ENCODE peak calls at places on chromosomes 1 and 21, in five cellular contexts. L, D, F, N and Q are unnamed samples.

GRCh38 chr1:210445931-210446330 is 117.2 kb downstream of the HHAT start:
- DNase-seq in N (no peak), F (no peak), L (no peak), D (no peak), Q (no peak)

GRCh38 chr1:72284398-72285073 is 2.2 kb upstream of the NEGR1 start:
- DNase-seq in N (no peak), L (peak; percentile 79), F (peak; percentile 96), D (no peak), Q (peak; percentile 9)

GRCh38 chr1:188027613-188028012 is 1198.9 kb downstream of the PLA2G4A start:
- DNase-seq in L (no peak), D (peak; percentile 74), N (no peak), F (peak; percentile 97), Q (no peak)

GRCh38 chr1:15959847-15960446 is 16.0 kb downstream of the ZBTB17 start:
- DNase-seq in L (no peak), N (no peak), D (no peak), F (no peak), Q (no peak)

GRCh38 chr1:44408181-44409018 is 3.3 kb downstream of the RNF220 start:
- DNase-seq in F (no peak), D (no peak), L (peak; percentile 31), N (no peak), Q (peak; percentile 78)

GRCh38 chr1:116495534-116495933 is 75.3 kb downstream of the CD58 start:
- DNase-seq in N (no peak), L (no peak), D (no peak), F (no peak), Q (no peak)

GRCh38 chr1:154943649-154944421 is 7.3 kb upstream of the PMVK start:
- DNase-seq in D (peak; percentile 42), L (peak; percentile 75), N (no peak), F (peak; percentile 12), Q (peak; percentile 75)

GRCh38 chr1:204990059-204990664 is 52.9 kb upstream of the CNTN2 start:
- DNase-seq in N (no peak), F (no peak), D (no peak), L (no peak), Q (no peak)

GRCh38 chr1:104120488-104120887 is 370.8 kb downstream of the AMY1C start:
- DNase-seq in L (no peak), F (no peak), D (no peak), N (no peak), Q (no peak)

GRCh38 chr1:181712636-181713238 is 229.4 kb downstream of the CACNA1E start:
- DNase-seq in D (no peak), L (no peak), N (no peak), F (no peak), Q (no peak)

GRCh38 chr1:198656500-198656932 is 17.7 kb downstream of the PTPRC start:
- DNase-seq in L (no peak), D (no peak), F (no peak), N (peak; percentile 64), Q (no peak)

GRCh38 chr1:90114521-90115141 is 119.7 kb downstream of the ZNF326 start:
- DNase-seq in F (peak; percentile 49), L (peak; percentile 62), D (peak; percentile 39), N (no peak), Q (no peak)

GRCh38 chr1:231803353-231803752 is 176.8 kb downstream of the DISC1 start:
- DNase-seq in F (peak; percentile 49), N (no peak), L (no peak), D (no peak), Q (no peak)

GRCh38 chr1:2130871-2131289 is 63.7 kb downstream of the FAAP20 start:
- DNase-seq in D (no peak), L (peak; percentile 11), F (no peak), N (no peak), Q (no peak)

GRCh38 chr1:100152271-100152670 is 19.3 kb downstream of the TRMT13 start:
- DNase-seq in L (no peak), N (no peak), D (no peak), F (no peak), Q (no peak)

GRCh38 chr1:109539676-109540075 is at the start of gene GPR61:
- DNase-seq in D (no peak), F (no peak), L (no peak), N (no peak), Q (no peak)

GRCh38 chr1:47558601-47559593 is 121.1 kb downstream of the FOXD2 start:
- DNase-seq in N (no peak), D (peak; percentile 24), L (no peak), F (no peak), Q (no peak)

GRCh38 chr21:46243325-46243724 is 14.8 kb upstream of the LSS start:
- DNase-seq in F (no peak), N (no peak), D (no peak), L (no peak), Q (no peak)

GRCh38 chr1:18803859-18804258 is 55.6 kb downstream of the TAS1R2 start:
- DNase-seq in N (no peak), F (no peak), L (no peak), D (no peak), Q (no peak)

GRCh38 chr1:6359568-6360496 is 33.7 kb downstream of the ACOT7 start:
- DNase-seq in L (peak; percentile 87), D (peak; percentile 48), N (peak; percentile 36), F (peak; percentile 88), Q (no peak)

GRCh38 chr1:235078480-235078803 is 50.2 kb downstream of the TOMM20 start:
- DNase-seq in N (no peak), L (no peak), D (no peak), F (no peak), Q (no peak)

GRCh38 chr1:235078927-235079381 is 49.7 kb downstream of the TOMM20 start:
- DNase-seq in D (peak; percentile 29), N (no peak), L (peak; percentile 89), F (peak; percentile 52), Q (no peak)

GRCh38 chr1:235076504-235077162 is 52.0 kb downstream of the TOMM20 start:
- DNase-seq in N (no peak), D (no peak), F (no peak), L (no peak), Q (no peak)

GRCh38 chr1:235077163-235077540 is 51.5 kb downstream of the TOMM20 start:
- DNase-seq in F (no peak), D (no peak), N (no peak), L (no peak), Q (no peak)

GRCh38 chr1:235077571-235078479 is 50.8 kb downstream of the TOMM20 start:
- DNase-seq in D (peak; percentile 40), N (no peak), L (no peak), F (peak; percentile 50), Q (no peak)
- H3K4me1 ChIP-seq in D (peaks cover 78% of the 10 kb centered on the region), N (no peaks in the 10 kb centered on the region), L (peaks cover 72% of the 10 kb centered on the region), F (peaks cover 43% of the 10 kb centered on the region), Q (no peaks in the 10 kb centered on the region)

GRCh38 chr1:41005876-41006275 is 15.6 kb downstream of the SLFNL1 start:
- DNase-seq in L (no peak), F (no peak), D (no peak), N (no peak), Q (no peak)
- H3K4me1 ChIP-seq in L (peaks cover 10% of the 10 kb centered on the region), F (peaks cover 14% of the 10 kb centered on the region), D (peaks cover 76% of the 10 kb centered on the region), N (peaks cover 15% of the 10 kb centered on the region), Q (no peaks in the 10 kb centered on the region)

GRCh38 chr21:42237577-42237976 is 18.6 kb downstream of the ABCG1 start:
- DNase-seq in F (no peak), L (no peak), D (no peak), N (no peak), Q (no peak)
- H3K4me1 ChIP-seq in F (peaks cover 21% of the 10 kb centered on the region), L (peaks cover 46% of the 10 kb centered on the region), D (peaks cover 22% of the 10 kb centered on the region), N (peaks cover 69% of the 10 kb centered on the region), Q (no peaks in the 10 kb centered on the region)

DNA sequence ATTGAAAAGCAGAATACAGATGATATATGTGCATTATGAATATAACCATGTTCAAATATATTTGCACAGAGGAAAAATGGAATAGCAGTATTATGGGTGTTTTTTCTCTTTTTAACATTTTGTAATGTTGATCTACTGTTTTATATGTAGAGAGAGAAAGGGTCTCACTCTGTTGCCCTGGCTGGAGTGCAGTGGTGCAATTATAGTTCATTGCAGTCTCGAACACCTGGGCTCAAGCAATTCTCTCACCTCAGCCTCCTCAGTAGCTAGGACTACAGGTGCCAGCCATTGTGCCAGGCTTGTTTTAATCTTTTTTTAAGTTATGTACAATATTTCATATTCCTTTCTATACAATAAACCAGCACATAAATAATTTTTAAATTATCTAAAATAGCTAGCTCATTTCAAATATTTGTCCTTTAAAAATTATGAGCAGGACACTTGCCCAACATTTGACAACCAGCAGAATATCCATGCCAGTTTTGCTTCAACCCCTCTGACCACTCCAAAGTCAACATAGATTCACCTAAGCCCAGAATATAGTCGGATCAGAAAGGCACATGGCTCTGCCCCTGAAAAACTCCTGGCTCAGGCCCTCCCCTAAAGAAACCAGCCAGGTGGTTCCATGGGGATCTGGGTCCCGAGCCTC is 29.8 kb downstream of the ZNF281 start:
- DNase-seq in L (no peak), D (no peak), N (no peak), F (no peak), Q (no peak)
- H3K4me1 ChIP-seq in L (no peaks in the 10 kb centered on the region), D (peaks cover 90% of the 10 kb centered on the region), N (no peaks in the 10 kb centered on the region), F (peaks cover 4% of the 10 kb centered on the region), Q (peaks cover 2% of the 10 kb centered on the region)

GRCh38 chr1:52677407-52677806 is 20.7 kb downstream of the COA7 start:
- DNase-seq in D (no peak), N (no peak), F (peak; percentile 19), L (no peak), Q (no peak)
- H3K4me1 ChIP-seq in D (no peaks in the 10 kb centered on the region), N (no peaks in the 10 kb centered on the region), F (peaks cover 9% of the 10 kb centered on the region), L (no peaks in the 10 kb centered on the region), Q (no peaks in the 10 kb centered on the region)

GRCh38 chr1:161200421-161200991 is 1.7 kb upstream of the ADAMTS4 start:
- DNase-seq in F (no peak), D (no peak), N (no peak), L (no peak), Q (no peak)
- H3K4me1 ChIP-seq in F (peaks cover 31% of the 10 kb centered on the region), D (peaks cover 29% of the 10 kb centered on the region), N (peaks cover 54% of the 10 kb centered on the region), L (peaks cover 17% of the 10 kb centered on the region), Q (peaks cover 26% of the 10 kb centered on the region)

GRCh38 chr1:224594360-224594759 is 21.8 kb upstream of the CNIH3 start:
- DNase-seq in N (no peak), L (no peak), F (no peak), D (no peak), Q (no peak)
- H3K4me1 ChIP-seq in N (no peaks in the 10 kb centered on the region), L (no peaks in the 10 kb centered on the region), F (peaks cover 6% of the 10 kb centered on the region), D (no peaks in the 10 kb centered on the region), Q (no peaks in the 10 kb centered on the region)

GRCh38 chr1:26996665-26997064 is 3.2 kb downstream of the TRNP1 start:
- DNase-seq in L (no peak), N (no peak), D (no peak), F (no peak), Q (no peak)

GRCh38 chr1:26993237-26994019 is at the start of gene TRNP1:
- DNase-seq in D (peak; percentile 91), N (peak; percentile 48), F (peak; percentile 78), L (peak; percentile 69), Q (peak; percentile 73)

GRCh38 chr1:26994020-26994745 is 691 bp downstream of the TRNP1 start:
- DNase-seq in F (no peak), D (no peak), L (peak; percentile 37), N (no peak), Q (no peak)

GRCh38 chr1:26996024-26996423 is 2.5 kb downstream of the TRNP1 start:
- DNase-seq in L (no peak), N (no peak), F (peak; percentile 58), D (peak; percentile 34), Q (no peak)

GRCh38 chr1:26994772-26995625 is 1.5 kb downstream of the TRNP1 start:
- DNase-seq in L (no peak), D (no peak), N (no peak), F (no peak), Q (no peak)
- H3K4me1 ChIP-seq in L (peaks cover 5% of the 10 kb centered on the region), D (peaks cover 64% of the 10 kb centered on the region), N (peaks cover 12% of the 10 kb centered on the region), F (peaks cover 52% of the 10 kb centered on the region), Q (peaks cover 33% of the 10 kb centered on the region)